ENCODE peak calls at places on chromosomes 2 and 18, in five cellular contexts. One of them, this sample, is unnamed. For H3K4me1, the result is how much of the 10 kb centered on the place peaks cover.

GRCh38 chr2:31384351-31384750 is 30.2 kb downstream of the XDH start:
- DNase-seq in body of pancreas: no peak
- DNase-seq in mesendoderm: peak
- DNase-seq in psoas muscle: no peak
- DNase-seq in left ventricle myocardium inferior: no peak
- DNase-seq in this sample: no peak

GRCh38 chr2:32064713-32065112 is 1.4 kb downstream of the SPAST start:
- DNase-seq in mesendoderm: no peak
- DNase-seq in left ventricle myocardium inferior: no peak
- DNase-seq in psoas muscle: no peak
- DNase-seq in body of pancreas: no peak
- DNase-seq in this sample: no peak

GRCh38 chr2:192277494-192278109 is 82.9 kb upstream of the TMEFF2 start:
- DNase-seq in mesendoderm: no peak
- DNase-seq in psoas muscle: no peak
- DNase-seq in body of pancreas: no peak
- DNase-seq in left ventricle myocardium inferior: no peak
- DNase-seq in this sample: no peak

GRCh38 chr2:177254433-177255226 is 9.9 kb downstream of the NFE2L2 start:
- DNase-seq in mesendoderm: peak
- DNase-seq in psoas muscle: peak
- DNase-seq in left ventricle myocardium inferior: no peak
- DNase-seq in body of pancreas: peak
- DNase-seq in this sample: peak

GRCh38 chr18:303011-303410 is 35.2 kb upstream of the THOC1 start:
- DNase-seq in body of pancreas: no peak
- DNase-seq in left ventricle myocardium inferior: no peak
- DNase-seq in mesendoderm: no peak
- DNase-seq in psoas muscle: no peak
- DNase-seq in this sample: no peak

GRCh38 chr18:79528846-79529245 is 133.1 kb downstream of the NFATC1 start:
- DNase-seq in mesendoderm: peak
- DNase-seq in left ventricle myocardium inferior: peak
- DNase-seq in psoas muscle: peak
- DNase-seq in body of pancreas: peak
- DNase-seq in this sample: peak

GRCh38 chr2:219155054-219155644 is 5.5 kb downstream of the NHEJ1 start:
- DNase-seq in body of pancreas: peak
- DNase-seq in left ventricle myocardium inferior: no peak
- DNase-seq in mesendoderm: peak
- DNase-seq in psoas muscle: no peak
- DNase-seq in this sample: peak

GRCh38 chr2:30282721-30283120 is 51.4 kb downstream of the LBH start:
- DNase-seq in left ventricle myocardium inferior: no peak
- DNase-seq in psoas muscle: no peak
- DNase-seq in body of pancreas: no peak
- DNase-seq in mesendoderm: no peak
- DNase-seq in this sample: no peak

GRCh38 chr2:54366487-54367280 is 89.4 kb upstream of the SPTBN1 start:
- DNase-seq in body of pancreas: no peak
- DNase-seq in psoas muscle: no peak
- DNase-seq in mesendoderm: no peak
- DNase-seq in left ventricle myocardium inferior: no peak
- DNase-seq in this sample: no peak

GRCh38 chr2:45353879-45354278 is 257.2 kb downstream of the SRBD1 start:
- DNase-seq in psoas muscle: no peak
- DNase-seq in left ventricle myocardium inferior: no peak
- DNase-seq in mesendoderm: no peak
- DNase-seq in body of pancreas: no peak
- DNase-seq in this sample: no peak

GRCh38 chr2:128689971-128690370 is 371.3 kb upstream of the HS6ST1 start:
- DNase-seq in psoas muscle: no peak
- DNase-seq in left ventricle myocardium inferior: no peak
- DNase-seq in body of pancreas: no peak
- DNase-seq in mesendoderm: no peak
- DNase-seq in this sample: no peak

GRCh38 chr2:60379216-60379615 is 174.2 kb downstream of the BCL11A start:
- DNase-seq in mesendoderm: no peak
- DNase-seq in body of pancreas: no peak
- DNase-seq in left ventricle myocardium inferior: no peak
- DNase-seq in psoas muscle: no peak
- DNase-seq in this sample: no peak

GRCh38 chr18:23183356-23184150 is 48.3 kb downstream of the CABLES1 start:
- DNase-seq in mesendoderm: no peak
- DNase-seq in psoas muscle: no peak
- DNase-seq in body of pancreas: no peak
- DNase-seq in left ventricle myocardium inferior: no peak
- DNase-seq in this sample: no peak

GRCh38 chr18:54739476-54739875 is 88.8 kb upstream of the RAB27B start:
- DNase-seq in psoas muscle: no peak
- DNase-seq in mesendoderm: no peak
- DNase-seq in body of pancreas: no peak
- DNase-seq in left ventricle myocardium inferior: no peak
- DNase-seq in this sample: no peak

GRCh38 chr18:58870621-58871020 is 5.9 kb downstream of the ZNF532 start:
- DNase-seq in left ventricle myocardium inferior: no peak
- DNase-seq in body of pancreas: no peak
- DNase-seq in psoas muscle: no peak
- DNase-seq in mesendoderm: no peak
- DNase-seq in this sample: no peak

GRCh38 chr2:15845737-15846405 is 94.5 kb upstream of the MYCN start:
- DNase-seq in psoas muscle: no peak
- DNase-seq in mesendoderm: no peak
- DNase-seq in left ventricle myocardium inferior: no peak
- DNase-seq in body of pancreas: no peak
- DNase-seq in this sample: no peak

GRCh38 chr2:57330447-57330846 is 716.2 kb upstream of the VRK2 start:
- DNase-seq in left ventricle myocardium inferior: no peak
- DNase-seq in body of pancreas: no peak
- DNase-seq in psoas muscle: no peak
- DNase-seq in mesendoderm: peak
- DNase-seq in this sample: no peak

GRCh38 chr2:174688079-174688478 is 76.2 kb downstream of the CHRNA1 start:
- DNase-seq in left ventricle myocardium inferior: no peak
- DNase-seq in psoas muscle: no peak
- DNase-seq in mesendoderm: no peak
- DNase-seq in body of pancreas: no peak
- DNase-seq in this sample: no peak

GRCh38 chr2:152477347-152478092 is 142.5 kb downstream of the FMNL2 start:
- DNase-seq in body of pancreas: no peak
- DNase-seq in mesendoderm: no peak
- DNase-seq in psoas muscle: no peak
- DNase-seq in left ventricle myocardium inferior: no peak
- DNase-seq in this sample: no peak

GRCh38 chr2:2147024-2147900 is 183.8 kb downstream of the MYT1L start:
- DNase-seq in psoas muscle: no peak
- DNase-seq in mesendoderm: peak
- DNase-seq in left ventricle myocardium inferior: peak
- DNase-seq in body of pancreas: no peak
- DNase-seq in this sample: no peak

DNA sequence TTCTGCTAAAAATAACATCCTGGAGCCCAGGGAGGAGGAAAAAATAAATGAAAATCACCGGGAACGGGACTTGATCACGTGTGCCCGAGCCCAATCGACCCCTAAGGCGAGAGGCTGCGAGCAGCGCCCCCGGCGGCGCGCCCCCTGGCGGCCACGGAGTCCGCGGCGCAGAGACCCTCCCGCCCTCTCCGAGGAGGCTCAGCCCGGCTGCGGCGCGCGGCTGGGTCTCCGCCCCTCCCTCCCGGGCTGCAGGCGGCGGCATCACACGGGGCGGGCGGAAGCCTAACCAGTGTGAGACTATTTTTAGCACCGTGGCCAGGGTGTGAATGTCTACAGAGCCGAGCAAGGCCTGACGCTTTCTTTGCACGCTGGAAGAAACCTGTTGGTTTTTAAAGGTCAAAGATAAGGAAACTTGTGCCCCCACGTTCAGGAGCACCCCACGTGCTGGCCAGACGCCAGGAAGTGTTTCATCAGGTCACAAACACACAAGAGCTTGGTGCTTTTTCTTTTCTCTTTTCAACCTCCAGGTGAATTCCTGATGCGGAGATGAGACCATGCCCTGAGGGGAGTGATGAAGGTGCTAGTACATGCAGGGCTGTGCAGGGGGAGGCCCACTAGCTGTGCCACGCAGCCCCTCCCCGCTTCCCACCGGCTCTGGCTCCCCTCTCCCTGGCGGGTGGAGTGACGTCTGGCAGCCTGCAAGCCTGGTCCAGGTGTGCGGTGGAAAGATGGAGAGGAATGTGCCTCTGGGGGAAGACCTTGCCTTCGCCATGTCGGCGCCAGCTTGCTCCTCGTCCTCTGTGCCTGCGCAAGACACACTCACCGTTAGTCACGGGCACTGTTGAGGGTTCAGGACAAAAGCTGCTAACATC is 35.3 kb upstream of the DNMT3A start:
- DNase-seq in body of pancreas: peak
- DNase-seq in mesendoderm: peak
- DNase-seq in psoas muscle: peak
- DNase-seq in left ventricle myocardium inferior: peak
- DNase-seq in this sample: peak
- H3K4me3 ChIP-seq in body of pancreas: no peak
- H3K4me3 ChIP-seq in mesendoderm: no peak
- H3K4me3 ChIP-seq in psoas muscle: peak
- H3K4me3 ChIP-seq in left ventricle myocardium inferior: peak
- H3K4me3 ChIP-seq in this sample: peak

GRCh38 chr2:181465686-181466375 is 8.6 kb downstream of the ITGA4 start:
- DNase-seq in body of pancreas: no peak
- DNase-seq in psoas muscle: no peak
- DNase-seq in left ventricle myocardium inferior: no peak
- DNase-seq in mesendoderm: peak
- DNase-seq in this sample: no peak

GRCh38 chr2:181470815-181471214 is 13.6 kb downstream of the ITGA4 start:
- DNase-seq in mesendoderm: no peak
- DNase-seq in psoas muscle: no peak
- DNase-seq in body of pancreas: no peak
- DNase-seq in left ventricle myocardium inferior: no peak
- DNase-seq in this sample: no peak

GRCh38 chr2:181466661-181467576 is 9.7 kb downstream of the ITGA4 start:
- DNase-seq in left ventricle myocardium inferior: peak
- DNase-seq in body of pancreas: peak
- DNase-seq in psoas muscle: peak
- DNase-seq in mesendoderm: peak
- DNase-seq in this sample: peak

GRCh38 chr2:181468857-181469256 is 11.7 kb downstream of the ITGA4 start:
- DNase-seq in left ventricle myocardium inferior: no peak
- DNase-seq in body of pancreas: no peak
- DNase-seq in mesendoderm: no peak
- DNase-seq in psoas muscle: no peak
- DNase-seq in this sample: no peak

GRCh38 chr2:181468313-181468712 is 11.1 kb downstream of the ITGA4 start:
- DNase-seq in body of pancreas: no peak
- DNase-seq in mesendoderm: peak
- DNase-seq in left ventricle myocardium inferior: no peak
- DNase-seq in psoas muscle: no peak
- DNase-seq in this sample: no peak
- H3K4me1 ChIP-seq in body of pancreas: under half
- H3K4me1 ChIP-seq in mesendoderm: under half
- H3K4me1 ChIP-seq in left ventricle myocardium inferior: under half
- H3K4me1 ChIP-seq in psoas muscle: under half
- H3K4me1 ChIP-seq in this sample: under half

GRCh38 chr2:176121377-176122111 is 975 bp upstream of the HOXD9 start:
- DNase-seq in psoas muscle: no peak
- DNase-seq in body of pancreas: no peak
- DNase-seq in left ventricle myocardium inferior: no peak
- DNase-seq in mesendoderm: no peak
- DNase-seq in this sample: no peak
- H3K4me3 ChIP-seq in psoas muscle: peak
- H3K4me3 ChIP-seq in body of pancreas: no peak
- H3K4me3 ChIP-seq in left ventricle myocardium inferior: peak
- H3K4me3 ChIP-seq in mesendoderm: no peak
- H3K4me3 ChIP-seq in this sample: no peak

DNA sequence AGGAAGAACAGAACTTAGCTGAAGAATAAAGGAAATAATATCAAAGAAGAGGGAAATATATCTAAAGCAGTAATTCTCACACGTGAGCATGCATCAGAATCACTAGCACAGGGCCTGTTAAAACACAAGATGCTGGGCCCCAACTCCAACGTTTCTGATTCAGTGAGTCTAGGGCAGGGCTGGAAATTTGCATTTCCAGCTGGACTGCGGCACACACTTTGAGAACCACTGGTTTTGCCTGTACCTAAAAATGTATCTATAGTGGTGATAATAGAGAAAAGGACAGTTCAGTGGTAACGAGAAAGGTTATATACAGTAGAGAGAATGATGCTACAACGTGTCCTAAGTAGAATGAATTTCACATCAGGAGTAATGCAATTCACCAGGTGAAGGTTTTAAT is 11.2 kb downstream of the REV1 start:
- DNase-seq in body of pancreas: no peak
- DNase-seq in psoas muscle: no peak
- DNase-seq in mesendoderm: no peak
- DNase-seq in left ventricle myocardium inferior: no peak
- DNase-seq in this sample: no peak
- H3K4me1 ChIP-seq in body of pancreas: under half
- H3K4me1 ChIP-seq in psoas muscle: half or more
- H3K4me1 ChIP-seq in mesendoderm: under half
- H3K4me1 ChIP-seq in left ventricle myocardium inferior: half or more
- H3K4me1 ChIP-seq in this sample: half or more

DNA sequence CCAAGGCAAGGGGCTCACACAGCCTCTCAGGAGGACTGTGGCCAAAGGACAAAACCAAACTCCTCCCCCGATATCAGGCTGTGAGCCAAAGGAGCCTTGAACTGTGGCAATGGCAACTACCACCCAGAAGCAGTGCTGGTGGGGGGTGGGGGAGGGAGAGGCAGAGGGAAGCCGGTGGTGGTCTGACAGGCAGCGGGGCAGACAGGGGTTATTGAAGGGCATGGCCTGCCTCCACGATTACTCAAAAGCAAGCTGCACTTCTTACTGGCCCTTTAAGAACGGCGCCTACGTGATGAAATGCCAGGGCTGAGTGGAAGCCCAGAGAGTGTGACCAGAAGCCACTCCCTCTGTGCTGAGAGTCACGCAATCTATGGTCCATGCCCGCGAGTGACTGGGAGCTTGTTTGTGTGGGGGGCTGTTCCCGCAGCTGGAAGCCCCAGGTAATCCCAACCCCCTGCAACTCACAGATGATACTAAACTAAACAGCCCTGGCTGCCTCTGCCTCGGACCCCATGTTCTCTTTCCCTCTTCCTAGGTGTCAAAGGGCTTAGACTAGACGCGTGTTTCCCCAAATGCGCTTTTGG is 128.2 kb upstream of the CXCR4 start:
- DNase-seq in left ventricle myocardium inferior: no peak
- DNase-seq in psoas muscle: peak
- DNase-seq in mesendoderm: peak
- DNase-seq in body of pancreas: peak
- DNase-seq in this sample: no peak
- H3K4me3 ChIP-seq in left ventricle myocardium inferior: peak
- H3K4me3 ChIP-seq in psoas muscle: no peak
- H3K4me3 ChIP-seq in mesendoderm: no peak
- H3K4me3 ChIP-seq in body of pancreas: no peak
- H3K4me3 ChIP-seq in this sample: no peak

GRCh38 chr18:35610089-35610488 is 28.5 kb downstream of the GALNT1 start:
- DNase-seq in psoas muscle: no peak
- DNase-seq in left ventricle myocardium inferior: no peak
- DNase-seq in mesendoderm: peak
- DNase-seq in body of pancreas: no peak
- DNase-seq in this sample: no peak
- H3K4me1 ChIP-seq in psoas muscle: under half
- H3K4me1 ChIP-seq in left ventricle myocardium inferior: half or more
- H3K4me1 ChIP-seq in mesendoderm: under half
- H3K4me1 ChIP-seq in body of pancreas: under half
- H3K4me1 ChIP-seq in this sample: under half

GRCh38 chr2:8513601-8514273 is 168.1 kb upstream of the ID2 start:
- DNase-seq in mesendoderm: no peak
- DNase-seq in psoas muscle: no peak
- DNase-seq in body of pancreas: no peak
- DNase-seq in left ventricle myocardium inferior: no peak
- DNase-seq in this sample: no peak
- H3K4me3 ChIP-seq in mesendoderm: no peak
- H3K4me3 ChIP-seq in psoas muscle: no peak
- H3K4me3 ChIP-seq in body of pancreas: no peak
- H3K4me3 ChIP-seq in left ventricle myocardium inferior: no peak
- H3K4me3 ChIP-seq in this sample: no peak

This sample was measured in heart right ventricle.